ENCODE peak calls at places on chromosomes 11 and 22, in four cellular contexts. One of them, this sample, is unnamed.

GRCh38 chr22:25030636-25031035 is 78.1 kb downstream of the KIAA1671 start:
- DNase-seq in IMR-90: no peak
- DNase-seq in H1: no peak
- DNase-seq in mesendoderm: no peak
- DNase-seq in this sample: no peak

GRCh38 chr11:1701041-1701807 is 4.2 kb downstream of the KRTAP5-6 start:
- DNase-seq in mesendoderm: no peak
- DNase-seq in IMR-90: no peak
- DNase-seq in H1: no peak
- DNase-seq in this sample: peak

GRCh38 chr11:82733444-82734119 is at the start of gene FAM181B:
- DNase-seq in IMR-90: no peak
- DNase-seq in mesendoderm: peak
- DNase-seq in H1: peak
- DNase-seq in this sample: peak

GRCh38 chr11:114273890-114274635 is 22.1 kb upstream of the NNMT start:
- DNase-seq in IMR-90: no peak
- DNase-seq in H1: no peak
- DNase-seq in mesendoderm: no peak
- DNase-seq in this sample: no peak

GRCh38 chr11:13668957-13669521 is 571 bp downstream of the FAR1 start:
- DNase-seq in H1: peak
- DNase-seq in IMR-90: peak
- DNase-seq in mesendoderm: peak
- DNase-seq in this sample: peak

GRCh38 chr11:65849366-65849765 is 8.6 kb downstream of the CFL1 start:
- DNase-seq in H1: no peak
- DNase-seq in IMR-90: no peak
- DNase-seq in mesendoderm: peak
- DNase-seq in this sample: no peak

GRCh38 chr11:73216466-73216865 is 1.6 kb upstream of the P2RY2 start:
- DNase-seq in H1: no peak
- DNase-seq in mesendoderm: no peak
- DNase-seq in IMR-90: no peak
- DNase-seq in this sample: no peak

GRCh38 chr22:25193548-25193947 is 6.1 kb upstream of the CRYBB3 start:
- DNase-seq in IMR-90: no peak
- DNase-seq in mesendoderm: peak
- DNase-seq in H1: no peak
- DNase-seq in this sample: peak

GRCh38 chr22:47373648-47374272 is 611.3 kb downstream of the TBC1D22A start:
- DNase-seq in mesendoderm: no peak
- DNase-seq in IMR-90: no peak
- DNase-seq in H1: no peak
- DNase-seq in this sample: no peak

GRCh38 chr11:40732107-40732506 is 727.3 kb downstream of the LRRC4C start:
- DNase-seq in H1: no peak
- DNase-seq in IMR-90: no peak
- DNase-seq in mesendoderm: no peak
- DNase-seq in this sample: no peak

GRCh38 chr22:22903355-22903777 is 15.8 kb downstream of the IGLL5 start:
- DNase-seq in IMR-90: no peak
- DNase-seq in mesendoderm: no peak
- DNase-seq in H1: no peak
- DNase-seq in this sample: no peak

GRCh38 chr11:6469599-6469998 is 4.1 kb downstream of the TRIM3 start:
- DNase-seq in H1: no peak
- DNase-seq in IMR-90: no peak
- DNase-seq in mesendoderm: no peak
- DNase-seq in this sample: no peak
- H3K4me3 ChIP-seq in H1: no peak
- H3K4me3 ChIP-seq in IMR-90: no peak
- H3K4me3 ChIP-seq in mesendoderm: no peak
- H3K4me3 ChIP-seq in this sample: no peak

DNA sequence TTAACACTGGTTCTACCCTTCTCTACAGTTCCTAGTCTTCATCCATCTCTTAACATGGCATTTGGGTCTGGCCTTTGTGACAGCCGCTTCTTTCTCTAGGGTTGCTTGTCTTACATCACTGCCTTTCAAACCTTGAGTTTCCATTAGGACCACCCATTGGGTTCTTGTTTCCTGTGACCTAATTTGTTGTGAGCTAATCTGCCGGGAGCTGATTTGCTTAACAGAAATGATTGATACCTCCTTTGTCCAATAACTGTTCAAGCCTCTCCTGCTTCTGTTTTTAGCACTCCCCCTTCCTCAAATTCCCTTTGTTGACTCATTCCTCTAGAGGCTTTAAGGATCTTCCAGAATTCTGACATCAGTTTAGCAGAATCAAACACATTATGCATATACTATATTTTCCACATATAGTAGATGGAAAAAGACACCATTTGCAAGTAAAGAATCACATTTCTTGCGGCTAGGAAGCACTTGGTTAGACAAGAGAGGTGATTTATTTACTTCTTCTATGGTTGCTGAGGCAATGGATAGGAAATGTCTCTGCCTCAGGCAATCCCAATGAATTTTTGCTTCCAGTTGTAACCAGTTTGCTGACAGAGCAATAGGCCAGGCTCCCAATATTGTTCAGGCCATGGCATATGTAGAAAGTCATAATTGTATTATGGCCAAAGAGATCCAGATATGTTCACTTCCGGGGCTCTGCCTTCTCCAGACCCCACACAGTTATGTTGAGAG is 130.7 kb downstream of the SNX19 start:
- DNase-seq in H1: no peak
- DNase-seq in mesendoderm: peak
- DNase-seq in IMR-90: peak
- DNase-seq in this sample: peak
- H2AK5ac ChIP-seq in H1: no peak
- H2AK5ac ChIP-seq in mesendoderm: no peak
- H2AK5ac ChIP-seq in IMR-90: no peak
- H2AK5ac ChIP-seq in this sample: no peak

GRCh38 chr11:32892355-32893090 is at the start of gene QSER1:
- DNase-seq in mesendoderm: peak
- DNase-seq in H1: peak
- DNase-seq in IMR-90: peak
- DNase-seq in this sample: peak
- H3K4me3 ChIP-seq in mesendoderm: peak
- H3K4me3 ChIP-seq in H1: peak
- H3K4me3 ChIP-seq in IMR-90: peak
- H3K4me3 ChIP-seq in this sample: peak

DNA sequence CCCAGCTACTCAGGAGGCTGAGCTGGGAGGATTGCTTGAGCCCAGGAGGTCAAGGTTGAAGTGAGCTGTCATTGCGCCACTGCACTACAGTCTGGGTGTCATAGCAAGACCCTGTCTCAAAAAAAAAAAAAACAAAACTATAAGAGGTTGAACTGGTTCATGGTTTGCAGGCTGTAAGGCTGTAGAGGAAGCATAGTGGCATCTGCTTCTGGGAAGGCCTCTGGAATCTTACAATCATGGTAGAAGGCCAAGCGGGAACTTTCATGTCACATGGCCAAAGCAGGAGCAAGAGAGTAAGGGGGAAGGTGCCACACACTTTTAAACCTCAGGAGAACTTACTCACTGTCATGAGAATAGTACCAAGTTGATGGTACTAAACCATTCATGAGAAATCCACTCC is 109.6 kb downstream of the SWAP70 start:
- DNase-seq in mesendoderm: no peak
- DNase-seq in H1: no peak
- DNase-seq in IMR-90: no peak
- DNase-seq in this sample: no peak
- H2AK5ac ChIP-seq in mesendoderm: no peak
- H2AK5ac ChIP-seq in H1: no peak
- H2AK5ac ChIP-seq in IMR-90: peak
- H2AK5ac ChIP-seq in this sample: no peak

GRCh38 chr11:67441731-67442401 is 1.4 kb downstream of the CORO1B start:
- DNase-seq in H1: no peak
- DNase-seq in IMR-90: no peak
- DNase-seq in mesendoderm: no peak
- DNase-seq in this sample: no peak
- H3K4me3 ChIP-seq in H1: no peak
- H3K4me3 ChIP-seq in IMR-90: no peak
- H3K4me3 ChIP-seq in mesendoderm: no peak
- H3K4me3 ChIP-seq in this sample: peak

This sample was measured in neuronal stem cell.